ENCODE peak calls at places on chromosomes 3 and 15, in four cellular contexts. A is left kidney, X is fibroblast of the conjunctiva, C is neuronal stem cell. F is an unnamed sample.

GRCh38 chr3:106862067-106862466 is 515.2 kb upstream of the CCDC54 start:
- DNase-seq in A (peak), X (peak), C (no peak), F (no peak)

GRCh38 chr3:142269777-142270176 is 44.4 kb upstream of the GK5 start:
- DNase-seq in A (no peak), X (no peak), C (no peak), F (no peak)

GRCh38 chr3:99172736-99173657 is 271.5 kb upstream of the DCBLD2 start:
- DNase-seq in A (peak), X (peak), C (peak), F (peak)

GRCh38 chr3:170802164-170803151 is 67.5 kb downstream of the RPL22L1 start:
- DNase-seq in A (peak), X (peak), C (no peak), F (peak)

GRCh38 chr3:116051040-116051439 is 394.2 kb downstream of the LSAMP start:
- DNase-seq in A (no peak), X (no peak), C (no peak), F (no peak)

GRCh38 chr3:32706348-32707025 is 21.5 kb downstream of the CNOT10 start:
- DNase-seq in A (peak), X (no peak), C (no peak), F (no peak)

GRCh38 chr15:51401872-51402517 is 60.5 kb downstream of the GLDN start:
- DNase-seq in A (peak), X (no peak), C (peak), F (peak)

GRCh38 chr3:99648091-99648490 is 9.7 kb downstream of the COL8A1 start:
- DNase-seq in A (no peak), X (no peak), C (no peak), F (no peak)

GRCh38 chr3:42213417-42213816 is 52.6 kb downstream of the CCK start:
- DNase-seq in A (no peak), X (no peak), C (no peak), F (no peak)

GRCh38 chr15:60077581-60078359 is 73.7 kb downstream of the FOXB1 start:
- DNase-seq in A (no peak), X (no peak), C (no peak), F (no peak)

GRCh38 chr3:151911462-151911861 is 38.0 kb downstream of the SUCNR1 start:
- DNase-seq in A (no peak), X (no peak), C (no peak), F (no peak)

GRCh38 chr3:54859204-54859603 is 68.7 kb downstream of the LRTM1 start:
- DNase-seq in A (no peak), X (no peak), C (no peak), F (no peak)

GRCh38 chr3:69143055-69143454 is 20.7 kb upstream of the LMOD3 start:
- DNase-seq in A (no peak), X (no peak), C (no peak), F (no peak)

GRCh38 chr3:101414121-101414520 is 93.7 kb upstream of the IMPG2 start:
- DNase-seq in A (no peak), X (no peak), C (no peak), F (no peak)

GRCh38 chr15:61584410-61584809 is 355.3 kb upstream of the RORA start:
- DNase-seq in A (peak), X (no peak), C (no peak), F (no peak)

GRCh38 chr15:58474741-58475323 is 43.0 kb downstream of the LIPC start:
- DNase-seq in A (no peak), X (no peak), C (no peak), F (no peak)

GRCh38 chr15:57734860-57735259 is 28.3 kb downstream of the POLR2M start:
- DNase-seq in A (peak), X (no peak), C (no peak), F (no peak)

GRCh38 chr3:66101901-66102300 is 63.2 kb upstream of the MAGI1 start:
- DNase-seq in A (no peak), X (no peak), C (no peak), F (no peak)

GRCh38 chr3:134378818-134379217 is 4.6 kb upstream of the AMOTL2 start:
- DNase-seq in A (no peak), X (no peak), C (no peak), F (no peak)

GRCh38 chr15:66387176-66388056 is 704 bp downstream of the MAP2K1 start:
- DNase-seq in A (peak), X (no peak), C (peak), F (peak)

GRCh38 chr15:45164914-45165313 is 22.9 kb downstream of the SHF start:
- DNase-seq in A (no peak), X (no peak), C (no peak), F (no peak)

GRCh38 chr3:192817053-192817452 is 89.7 kb upstream of the FGF12 start:
- DNase-seq in A (no peak), X (no peak), C (no peak), F (no peak)